ENCODE peak calls at places on chromosome 19, in four cellular contexts. F, L, N and X are unnamed samples.

GRCh38 chr19:11268783-11269267 is 6.5 kb upstream of the DOCK6 start:
- DNase-seq in F (no peak), L (peak), N (peak), X (no peak)

GRCh38 chr19:45045671-45046353 is 7.0 kb downstream of the CLASRP start:
- DNase-seq in F (peak), L (no peak), N (no peak), X (no peak)

GRCh38 chr19:12752056-12752781 is 628 bp downstream of the BEST2 start:
- DNase-seq in F (no peak), L (no peak), N (no peak), X (no peak)

GRCh38 chr19:50205681-50206138 is 2.3 kb downstream of the MYH14 start:
- DNase-seq in F (no peak), L (no peak), N (no peak), X (no peak)

GRCh38 chr19:35085947-35086346 is 29.7 kb upstream of the FXYD3 start:
- DNase-seq in F (no peak), L (no peak), N (no peak), X (no peak)

GRCh38 chr19:22612316-22612715 is 21.8 kb upstream of the ZNF492 start:
- DNase-seq in F (no peak), L (no peak), N (no peak), X (no peak)

GRCh38 chr19:40751065-40751923 is at the start of gene SNRPA:
- DNase-seq in F (peak), L (peak), N (peak), X (peak)

GRCh38 chr19:57671124-57671895 is 2.6 kb downstream of the ZSCAN4 start:
- DNase-seq in F (no peak), L (no peak), N (no peak), X (no peak)

GRCh38 chr19:6423499-6424189 is 967 bp downstream of the KHSRP start:
- DNase-seq in F (no peak), L (peak), N (peak), X (peak)

GRCh38 chr19:48539503-48540096 is 12.4 kb upstream of the SULT2B1 start:
- DNase-seq in F (peak), L (peak), N (peak), X (no peak)

GRCh38 chr19:48614436-48615144 is at the start of gene FAM83E:
- DNase-seq in F (no peak), L (no peak), N (no peak), X (no peak)

GRCh38 chr19:40995355-40995754 is 4.3 kb downstream of the CYP2B6 start:
- DNase-seq in F (no peak), L (peak), N (no peak), X (no peak)

GRCh38 chr19:41195675-41196497 is 2.9 kb downstream of the CYP2S1 start:
- DNase-seq in F (no peak), L (peak), N (peak), X (no peak)

GRCh38 chr19:510606-511100 is 3.4 kb downstream of the TPGS1 start:
- DNase-seq in F (peak), L (peak), N (peak), X (peak)

GRCh38 chr19:32691952-32692726 is 518 bp downstream of the NUDT19 start:
- DNase-seq in F (peak), L (peak), N (peak), X (no peak)

GRCh38 chr19:17766543-17767131 is 15.4 kb downstream of the FCHO1 start:
- DNase-seq in F (no peak), L (peak), N (peak), X (no peak)

GRCh38 chr19:12793290-12794195 is 2.3 kb downstream of the JUNB start:
- DNase-seq in F (peak), L (peak), N (peak), X (no peak)

GRCh38 chr19:708154-709141 is at the start of gene PALM:
- DNase-seq in F (peak), L (no peak), N (peak), X (no peak)

GRCh38 chr19:10419200-10419645 is 1.1 kb upstream of the PDE4A start:
- DNase-seq in F (no peak), L (no peak), N (no peak), X (no peak)

GRCh38 chr19:32339988-32340874 is 5.2 kb upstream of the ZNF507 start:
- DNase-seq in F (peak), L (no peak), N (peak), X (no peak)

GRCh38 chr19:58033741-58034475 is at the start of gene ZSCAN1:
- DNase-seq in F (peak), L (peak), N (peak), X (peak)

GRCh38 chr19:49327878-49328544 is 3.0 kb upstream of the SLC6A16 start:
- DNase-seq in F (no peak), L (no peak), N (peak), X (no peak)

GRCh38 chr19:48862827-48863226 is 5.6 kb downstream of the PLEKHA4 start:
- DNase-seq in F (peak), L (no peak), N (no peak), X (no peak)

GRCh38 chr19:4575978-4576933 is 16.8 kb upstream of the SEMA6B start:
- DNase-seq in F (peak), L (no peak), N (peak), X (no peak)

GRCh38 chr19:4277051-4277700 is 1.9 kb upstream of the SHD start:
- DNase-seq in F (no peak), L (no peak), N (no peak), X (no peak)

GRCh38 chr19:51777570-51778460 is 16.8 kb downstream of the FPR2 start:
- DNase-seq in F (peak), L (peak), N (peak), X (peak)

DNA sequence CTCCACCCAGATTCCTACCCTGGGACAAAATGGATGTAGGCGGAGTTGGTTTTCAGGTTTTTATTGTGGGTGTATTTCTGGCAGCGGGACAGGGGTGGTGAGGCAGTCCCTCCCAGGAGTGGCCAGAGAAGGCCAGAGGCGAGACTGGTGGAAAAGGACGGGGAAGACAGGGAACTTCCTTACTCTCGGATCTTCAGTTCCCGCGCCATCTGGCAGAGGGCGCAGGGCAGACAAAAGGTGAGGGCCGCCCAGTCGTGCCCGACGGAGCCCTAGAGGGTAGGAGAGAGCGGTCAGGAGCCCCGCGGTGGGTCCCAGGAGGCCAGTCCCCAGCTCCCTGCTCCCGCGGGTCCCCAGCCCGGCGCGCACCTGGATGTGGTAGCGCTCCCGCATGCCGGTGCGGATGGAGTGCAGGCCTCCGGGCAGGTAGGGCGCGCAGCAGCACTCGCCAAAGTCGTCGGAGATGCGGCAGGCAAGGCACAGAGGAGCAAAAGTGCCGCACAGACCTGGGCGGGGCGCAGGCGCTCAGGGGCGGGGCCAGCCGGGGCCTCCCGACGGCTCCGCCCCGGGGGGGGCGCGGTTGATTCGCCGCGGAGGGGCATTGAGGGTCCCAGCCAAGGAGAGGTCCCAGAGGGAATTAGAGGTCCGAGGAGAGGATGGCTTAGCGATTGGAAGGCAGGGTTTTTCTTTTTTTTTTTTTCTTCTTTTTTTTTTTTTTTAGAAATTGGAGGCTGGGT is 3.0 kb downstream of the CNFN start:
- DNase-seq in F (peak), L (peak), N (peak), X (no peak)
- TF ChIP-seq CTCF in F (peak), L (peak), N (peak), X (peak)

DNA sequence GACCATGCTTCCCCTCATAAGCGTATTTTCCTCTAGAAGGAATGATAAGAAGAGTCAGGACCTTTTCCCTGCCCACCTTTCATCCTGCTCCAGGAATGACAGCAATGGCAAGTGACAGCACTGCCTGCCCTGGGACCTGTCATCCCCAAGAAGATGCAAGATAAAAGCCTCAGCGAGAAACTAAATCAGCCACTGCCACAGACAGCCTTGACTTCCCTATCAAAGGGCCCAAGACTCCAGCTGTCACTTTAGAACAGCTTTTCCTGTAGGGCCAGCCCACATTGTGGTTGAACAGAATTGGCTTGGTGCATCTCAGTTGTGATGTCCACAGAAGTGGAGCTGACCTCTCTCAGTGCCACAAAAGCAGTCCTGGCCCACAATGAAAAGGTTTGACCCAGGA is 1.1 kb downstream of the RAB8A start:
- DNase-seq in F (no peak), L (no peak), N (no peak), X (no peak)
- H3K4me3 ChIP-seq in F (peak), L (peak), N (no peak), X (peak)

GRCh38 chr19:29214411-29214810 is 1.5 kb upstream of the UQCRFS1 start:
- DNase-seq in F (no peak), L (no peak), N (no peak), X (no peak)

GRCh38 chr19:29215322-29215845 is 2.4 kb upstream of the UQCRFS1 start:
- DNase-seq in F (no peak), L (no peak), N (no peak), X (no peak)

GRCh38 chr19:29216021-29216420 is 3.1 kb upstream of the UQCRFS1 start:
- DNase-seq in F (no peak), L (no peak), N (no peak), X (no peak)

GRCh38 chr19:29211562-29212416 is 1.2 kb downstream of the UQCRFS1 start:
- DNase-seq in F (no peak), L (peak), N (peak), X (no peak)

DNA sequence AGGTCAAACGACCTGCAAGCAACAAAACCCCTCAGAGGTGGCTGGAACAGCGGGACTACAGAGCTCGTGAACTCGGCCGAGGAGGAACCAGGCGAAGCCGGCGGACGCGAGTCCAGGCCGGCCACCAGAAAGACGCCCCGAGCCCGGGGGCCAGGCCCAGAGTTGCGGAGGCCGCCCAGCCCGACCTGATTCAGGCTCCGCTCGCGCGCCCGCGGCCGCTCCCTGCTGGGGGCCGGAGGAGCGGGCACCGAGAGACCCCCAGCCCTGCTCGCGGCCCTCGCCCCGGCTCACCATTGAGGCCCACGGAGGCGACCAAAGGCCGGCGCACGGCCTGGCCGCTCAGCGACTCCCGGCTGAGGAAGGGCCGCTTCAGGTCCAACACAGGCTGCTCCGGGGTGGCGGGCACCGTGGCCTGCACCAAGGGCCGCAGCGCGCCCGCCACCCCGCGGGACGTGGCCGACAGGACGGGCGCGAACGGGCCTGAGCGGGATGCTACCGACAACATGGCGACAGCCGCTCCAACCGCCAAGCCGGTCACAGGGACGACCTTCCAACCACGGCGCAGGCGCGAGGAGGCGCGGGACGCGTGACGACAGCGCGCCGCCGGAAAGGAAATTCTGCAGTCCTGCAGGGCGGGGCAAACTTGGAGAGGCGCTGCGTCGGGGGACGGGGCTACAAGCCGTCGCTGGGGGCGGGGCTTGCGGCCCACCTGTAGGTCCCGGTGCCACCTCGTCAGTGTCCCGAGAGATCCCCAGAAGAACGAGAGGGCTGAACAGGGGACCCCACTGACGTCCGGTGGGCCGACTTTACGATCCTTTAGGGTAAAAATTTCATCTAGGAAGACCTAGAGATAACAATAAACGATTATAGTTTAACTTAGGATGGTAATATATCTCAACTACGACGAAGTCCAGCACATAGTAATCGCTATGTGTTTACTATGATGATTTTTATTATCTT is at the start of gene UQCRFS1:
- DNase-seq in F (peak), L (peak), N (peak), X (peak)
- TF ChIP-seq CTCF in F (peak), L (peak), N (no peak), X (no peak)

DNA sequence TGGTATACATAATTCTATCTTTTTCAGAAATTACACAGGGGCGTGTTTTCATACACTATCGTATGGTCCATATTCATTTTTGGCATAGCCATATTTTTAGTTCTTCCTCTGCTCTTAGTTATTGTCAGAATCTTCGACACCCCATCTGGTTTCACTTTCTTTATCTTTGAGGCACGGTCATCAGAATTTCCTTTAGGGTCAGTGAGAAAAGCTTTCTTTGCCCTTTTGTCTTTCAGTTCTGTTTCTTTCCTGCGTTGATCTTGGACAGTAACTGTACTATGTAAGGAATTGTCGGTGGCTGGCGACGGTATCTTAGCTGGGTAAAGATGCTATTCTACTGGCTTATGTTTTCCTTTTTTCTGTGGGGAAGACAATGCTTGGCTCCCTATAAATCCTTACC is 10.6 kb upstream of the KIR2DL4 start:
- DNase-seq in F (no peak), L (no peak), N (no peak), X (no peak)
- H3K4me3 ChIP-seq in F (peak), L (no peak), N (no peak), X (no peak)

GRCh38 chr19:29926031-29926430 is 16.0 kb upstream of the URI1 start:
- DNase-seq in F (no peak), L (no peak), N (no peak), X (no peak)

GRCh38 chr19:29926801-29927200 is 15.2 kb upstream of the URI1 start:
- DNase-seq in F (no peak), L (no peak), N (no peak), X (no peak)

GRCh38 chr19:29922972-29923371 is 19.1 kb upstream of the URI1 start:
- DNase-seq in F (no peak), L (no peak), N (no peak), X (no peak)

GRCh38 chr19:29927944-29928669 is 13.9 kb upstream of the URI1 start:
- DNase-seq in F (no peak), L (no peak), N (no peak), X (no peak)

DNA sequence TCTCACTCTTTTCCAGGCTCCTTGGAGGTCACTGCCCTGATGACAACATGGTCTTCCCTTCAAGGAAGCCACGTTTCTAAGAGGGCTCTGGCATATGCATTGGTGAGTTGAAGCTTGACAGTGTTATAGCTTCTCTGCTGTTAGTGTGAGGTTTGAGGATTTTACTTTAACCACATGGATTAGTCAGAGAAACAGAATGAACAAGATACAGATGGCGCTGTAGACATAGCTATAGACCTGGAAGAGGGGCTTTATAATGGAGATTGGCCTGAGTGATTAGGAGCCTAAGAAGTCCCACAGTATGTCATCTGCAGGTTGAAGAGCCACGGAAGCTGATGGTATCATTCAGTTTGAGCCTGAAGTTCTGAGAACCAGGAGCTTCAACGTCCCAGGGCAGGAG is 18.4 kb upstream of the URI1 start:
- DNase-seq in F (no peak), L (no peak), N (no peak), X (no peak)
- TF ChIP-seq CTCF in F (no peak), L (no peak), N (no peak), X (no peak)

GRCh38 chr19:7871530-7872305 is 2.5 kb downstream of the PRR36 start:
- DNase-seq in F (peak), L (peak), N (peak), X (peak)

GRCh38 chr19:7874080-7874856 is at the start of gene PRR36:
- DNase-seq in F (peak), L (no peak), N (no peak), X (no peak)

GRCh38 chr19:7872306-7873204 is 1.6 kb downstream of the PRR36 start:
- DNase-seq in F (no peak), L (no peak), N (no peak), X (no peak)

GRCh38 chr19:7874857-7875393 is 735 bp upstream of the PRR36 start:
- DNase-seq in F (no peak), L (no peak), N (no peak), X (no peak)

GRCh38 chr19:7873304-7874079 is 698 bp downstream of the PRR36 start:
- DNase-seq in F (peak), L (no peak), N (no peak), X (no peak)
- H3K4me3 ChIP-seq in F (peak), L (no peak), N (peak), X (no peak)

DNA sequence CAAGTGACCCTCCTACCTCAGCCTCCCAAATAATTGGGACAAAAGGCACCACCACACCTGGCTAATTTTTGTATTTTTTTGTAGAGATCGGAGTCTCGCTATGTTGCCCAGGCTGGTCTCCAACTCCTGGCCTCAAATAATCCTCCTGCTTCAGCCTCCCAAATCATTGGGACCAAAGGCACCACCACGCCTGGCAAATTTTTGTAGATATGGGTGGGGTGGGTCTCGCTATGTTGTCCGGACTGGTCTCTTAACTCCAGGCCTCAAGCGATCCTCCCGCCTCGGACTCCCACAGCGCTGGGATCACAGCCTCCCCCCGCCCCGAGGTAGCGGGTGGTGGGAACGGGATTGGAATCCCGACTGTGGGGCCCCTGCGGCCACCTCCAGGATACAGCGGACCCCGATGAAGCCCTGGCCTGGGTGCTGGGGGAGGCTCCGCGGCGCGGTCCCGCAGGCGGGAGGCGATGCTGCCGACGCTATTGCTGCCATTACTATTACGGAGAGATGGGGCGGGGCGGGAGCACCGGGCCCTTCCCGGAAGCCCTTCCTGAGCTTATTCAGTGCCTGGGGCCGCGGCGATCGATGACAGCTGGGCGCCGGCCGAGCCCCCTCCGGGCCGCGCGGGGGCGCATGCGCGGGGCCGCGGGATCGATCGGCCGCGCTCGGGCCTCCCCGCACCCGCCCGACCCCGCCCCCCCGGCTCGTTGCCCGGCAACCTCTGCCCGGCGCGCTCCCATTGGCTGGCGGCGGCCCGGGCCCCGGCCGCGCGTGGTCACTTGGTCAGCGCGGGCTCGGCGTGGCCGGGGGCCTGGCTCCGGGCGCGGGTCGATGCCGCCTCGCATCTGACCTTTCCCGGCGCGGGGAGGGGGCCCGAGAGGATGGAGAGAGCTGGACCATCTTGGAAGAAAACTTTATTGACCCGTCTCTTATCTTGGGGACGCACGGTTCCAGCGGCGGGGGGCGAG is 27.9 kb upstream of the ONECUT3 start:
- DNase-seq in F (peak), L (peak), N (peak), X (no peak)
- TF ChIP-seq CTCF in F (peak), L (peak), N (no peak), X (no peak)